ENCODE peak calls at places on chromosomes 6 and 20, in six cellular contexts. V is fibroblast of pulmonary artery; R is left ventricle myocardium inferior; J is activated T-helper 2 cell treated with anti-CD3 and anti-CD28 coated beads, Interferon-gamma antibody, Interleukin-2, Interleukin-4, amounts not matched to agents 10 μg/mL and 5 μg/mL and 100 μg/mL, durations not matched to agents 14 hours and 24 hours and 36 hours; F is stimulated activated CD8-positive, alpha-beta memory T cell treated with anti-CD3 and anti-CD28 coated beads, Interleukin-7, amount 100 ng/mL, for 1 hour; T is HTR-8/SVneo. Q is an unnamed sample.

GRCh38 chr20:64155258-64156135 is 8.8 kb upstream of the MYT1 start:
- DNase-seq in R (no peak), V (no peak), J (no peak), F (no peak), T (no peak), Q (no peak)

GRCh38 chr20:39532205-39532604 is 570.1 kb downstream of the DHX35 start:
- DNase-seq in R (no peak), F (no peak), T (no peak), J (no peak), V (no peak), Q (no peak)

GRCh38 chr6:157325069-157325805 is 1.9 kb upstream of the TMEM242 start:
- DNase-seq in T (no peak), R (no peak), J (no peak), V (no peak), F (no peak), Q (no peak)

GRCh38 chr6:18302561-18303439 is 38.5 kb upstream of the DEK start:
- DNase-seq in F (no peak), J (no peak), V (peak), R (no peak), T (no peak), Q (no peak)

GRCh38 chr6:69936674-69937363 is 70.5 kb downstream of the COL19A1 start:
- DNase-seq in R (no peak), V (peak), F (no peak), J (no peak), T (no peak), Q (no peak)

GRCh38 chr20:46823271-46823747 is 71.3 kb upstream of the EYA2 start:
- DNase-seq in R (no peak), F (no peak), T (no peak), J (no peak), V (no peak), Q (no peak)

GRCh38 chr6:142984386-142984785 is 39.4 kb upstream of the HIVEP2 start:
- DNase-seq in J (no peak), V (no peak), R (no peak), F (no peak), T (no peak), Q (no peak)

GRCh38 chr6:139699335-139699734 is 324.9 kb upstream of the CITED2 start:
- DNase-seq in T (no peak), F (no peak), R (no peak), J (no peak), V (peak), Q (no peak)

GRCh38 chr6:44304282-44305199 is 8.6 kb downstream of the AARS2 start:
- DNase-seq in T (peak), F (peak), J (no peak), R (peak), V (peak), Q (no peak)

GRCh38 chr6:156857573-156857972 is 80.4 kb downstream of the ARID1B start:
- DNase-seq in J (no peak), R (no peak), F (no peak), T (no peak), V (peak), Q (no peak)

GRCh38 chr6:73941892-73942291 is 245.9 kb downstream of the CD109 start:
- DNase-seq in R (no peak), J (no peak), F (no peak), V (no peak), T (no peak), Q (no peak)

GRCh38 chr20:2713285-2713684 is 20.7 kb downstream of the EBF4 start:
- DNase-seq in F (no peak), J (no peak), R (no peak), T (no peak), V (no peak), Q (no peak)

GRCh38 chr6:1839315-1839714 is 229.6 kb downstream of the FOXC1 start:
- DNase-seq in J (no peak), R (no peak), V (no peak), T (no peak), F (no peak), Q (no peak)

GRCh38 chr6:55293116-55293515 is 34.2 kb upstream of the GFRAL start:
- DNase-seq in J (no peak), V (peak), T (no peak), F (no peak), R (no peak), Q (no peak)

GRCh38 chr6:3530515-3530914 is 73.7 kb upstream of the SLC22A23 start:
- DNase-seq in V (no peak), F (no peak), R (no peak), J (no peak), T (no peak), Q (no peak)

GRCh38 chr6:3063733-3064700 is 4.3 kb upstream of the RIPK1 start:
- DNase-seq in V (peak), R (peak), T (peak), J (peak), F (peak), Q (peak)

GRCh38 chr20:34546751-34547181 is 11.8 kb upstream of the MAP1LC3A start:
- DNase-seq in J (no peak), F (no peak), R (no peak), V (no peak), T (no peak), Q (no peak)

GRCh38 chr20:63280929-63281545 is 8.4 kb downstream of the ARFGAP1 start:
- DNase-seq in T (no peak), J (no peak), F (no peak), V (no peak), R (no peak), Q (no peak)

GRCh38 chr6:14452567-14453527 is 335.3 kb downstream of the CD83 start:
- DNase-seq in J (peak), V (no peak), R (no peak), F (no peak), T (no peak), Q (peak)

GRCh38 chr6:56102216-56102615 is 145.2 kb downstream of the COL21A1 start:
- DNase-seq in F (no peak), R (no peak), V (no peak), J (no peak), T (no peak), Q (no peak)

GRCh38 chr6:135182120-135182992 is 1.2 kb downstream of the MYB start:
- DNase-seq in F (no peak), J (peak), T (peak), R (no peak), V (no peak), Q (no peak)

GRCh38 chr6:111105578-111105977 is 18.3 kb downstream of the SLC16A10 start:
- DNase-seq in T (no peak), R (peak), J (no peak), V (peak), F (no peak), Q (no peak)

GRCh38 chr20:44959082-44959895 is 908 bp downstream of the TOMM34 start:
- DNase-seq in R (no peak), T (peak), V (peak), F (no peak), J (peak), Q (no peak)

GRCh38 chr20:1423625-1424106 is 30.8 kb upstream of the FKBP1A start:
- DNase-seq in J (no peak), T (no peak), V (peak), R (no peak), F (no peak), Q (no peak)

GRCh38 chr6:8027965-8028651 is 36.1 kb downstream of the BLOC1S5 start:
- DNase-seq in R (no peak), V (peak), F (no peak), T (no peak), J (no peak), Q (no peak)

GRCh38 chr20:11454966-11455799 is 462.5 kb upstream of the BTBD3 start:
- DNase-seq in J (no peak), F (no peak), T (peak), R (no peak), V (peak), Q (no peak)

GRCh38 chr6:47631248-47632196 is 66.9 kb upstream of the ADGRF4 start:
- DNase-seq in F (no peak), J (no peak), V (peak), R (no peak), T (peak), Q (peak)

Q was measured in KG1.